ENCODE peak calls at places on chromosomes 2 and 18, in ten cellular contexts. I is HepG2; A is activated T-cell treated with anti-CD3 and anti-CD28 coated beads for 24 hours; N is left lung; U is stimulated activated CD4-positive, alpha-beta T cell treated with anti-CD3 and anti-CD28 coated beads, Interleukin-12 subunit alpha, Interleukin-12 subunit beta, amount 100 ng/mL, for 24 hours; W is colonic mucosa; L is fibroblast of lung; G is ecto neural progenitor cell; T is T-helper 2 cell; J is T-cell. V is an unnamed sample.

GRCh38 chr2:72963423-72964145 is 46.3 kb downstream of the EMX1 start:
- DNase-seq in T (no peak), A (no peak), W (no peak), N (peak), I (no peak), G (no peak), L (no peak), J (no peak), U (no peak), V (no peak)

GRCh38 chr2:55112229-55113016 is 62.2 kb upstream of the RTN4 start:
- DNase-seq in L (peak), A (no peak), J (no peak), W (peak), G (peak), I (peak), U (no peak), N (peak), T (no peak), V (no peak)

GRCh38 chr2:9895669-9896068 is 52.4 kb downstream of the TAF1B start:
- DNase-seq in N (no peak), J (no peak), T (no peak), L (no peak), A (no peak), G (no peak), U (no peak), I (peak), W (no peak), V (no peak)

GRCh38 chr2:75076088-75076487 is 117.6 kb downstream of the POLE4 start:
- DNase-seq in T (no peak), W (no peak), I (no peak), L (no peak), G (no peak), N (no peak), A (no peak), J (no peak), U (no peak), V (no peak)

GRCh38 chr2:26043862-26044736 is 10.2 kb downstream of the RAB10 start:
- DNase-seq in G (no peak), J (no peak), N (no peak), I (peak), L (peak), A (no peak), U (no peak), T (no peak), W (peak), V (peak)

GRCh38 chr2:222871291-222871690 is 10.5 kb downstream of the ACSL3 start:
- DNase-seq in T (no peak), L (no peak), U (no peak), N (no peak), W (no peak), J (no peak), G (no peak), A (no peak), I (no peak), V (no peak)

GRCh38 chr2:235802542-235802941 is 308.7 kb downstream of the AGAP1 start:
- DNase-seq in I (no peak), N (no peak), U (no peak), W (no peak), G (no peak), L (no peak), J (no peak), A (no peak), T (no peak), V (no peak)

GRCh38 chr2:59996830-59997229 is 556.6 kb downstream of the BCL11A start:
- DNase-seq in W (no peak), N (no peak), J (no peak), L (no peak), A (no peak), I (no peak), T (no peak), G (no peak), U (no peak), V (no peak)

GRCh38 chr2:226447896-226448295 is 351.7 kb downstream of the IRS1 start:
- DNase-seq in U (no peak), N (no peak), I (no peak), W (peak), A (no peak), G (no peak), L (peak), T (no peak), J (no peak), V (no peak)

GRCh38 chr2:69645026-69645425 is 1.5 kb upstream of the AAK1 start:
- DNase-seq in I (no peak), N (no peak), G (no peak), J (peak), A (no peak), W (no peak), U (no peak), L (no peak), T (no peak), V (no peak)

GRCh38 chr18:11995445-11996189 is 14.3 kb downstream of the IMPA2 start:
- DNase-seq in L (peak), I (peak), W (peak), U (peak), T (peak), J (peak), A (peak), N (peak), G (peak), V (peak)

GRCh38 chr18:79484661-79485621 is 89.2 kb downstream of the NFATC1 start:
- DNase-seq in T (no peak), G (no peak), J (no peak), A (no peak), U (no peak), I (peak), L (peak), N (peak), W (no peak), V (peak)

GRCh38 chr2:99695856-99696255 is 206.0 kb upstream of the REV1 start:
- DNase-seq in L (no peak), G (no peak), W (no peak), T (no peak), I (no peak), N (no peak), A (no peak), U (no peak), J (no peak), V (no peak)

GRCh38 chr2:67982956-67983355 is 79.8 kb downstream of the C1D start:
- DNase-seq in J (no peak), L (peak), U (no peak), W (no peak), I (no peak), G (no peak), T (no peak), N (no peak), A (no peak), V (no peak)

GRCh38 chr2:9060819-9061218 is 57.3 kb upstream of the MBOAT2 start:
- DNase-seq in N (no peak), U (no peak), A (no peak), L (peak), I (no peak), J (no peak), T (no peak), G (no peak), W (no peak), V (no peak)

GRCh38 chr2:35973737-35974132 is 381.8 kb upstream of the CRIM1 start:
- DNase-seq in L (no peak), J (no peak), I (peak), W (no peak), N (no peak), G (no peak), U (no peak), T (no peak), A (no peak), V (no peak)

GRCh38 chr18:11246466-11246865 is 97.1 kb upstream of the PIEZO2 start:
- DNase-seq in U (no peak), T (no peak), A (no peak), L (peak), W (no peak), N (no peak), I (no peak), G (no peak), J (no peak), V (peak)

GRCh38 chr2:160918909-160919503 is 241.2 kb upstream of the TANK start:
- DNase-seq in L (peak), A (no peak), G (peak), W (peak), U (peak), T (no peak), J (peak), N (peak), I (peak), V (peak)

GRCh38 chr2:241802806-241803318 is 6.1 kb upstream of the NEU4 start:
- DNase-seq in I (no peak), L (no peak), U (no peak), W (peak), J (no peak), N (no peak), G (peak), T (no peak), A (no peak), V (no peak)

GRCh38 chr2:196248467-196249104 is 77.2 kb upstream of the STK17B start:
- DNase-seq in G (no peak), J (no peak), T (no peak), U (no peak), L (peak), A (no peak), N (no peak), W (no peak), I (no peak), V (no peak)

GRCh38 chr18:24987271-24987932 is 364.6 kb downstream of the ZNF521 start:
- DNase-seq in I (no peak), L (peak), W (no peak), J (no peak), G (peak), T (no peak), U (no peak), N (no peak), A (no peak), V (peak)

GRCh38 chr2:152432206-152432653 is 97.3 kb downstream of the FMNL2 start:
- DNase-seq in T (no peak), J (no peak), L (peak), W (no peak), A (no peak), U (no peak), I (peak), G (no peak), N (no peak), V (no peak)

GRCh38 chr2:225788571-225788970 is 389.1 kb downstream of the NYAP2 start:
- DNase-seq in U (no peak), A (no peak), N (no peak), W (no peak), J (no peak), T (no peak), L (no peak), I (no peak), G (no peak), V (no peak)

GRCh38 chr2:26172189-26172865 is 561 bp upstream of the GAREM2 start:
- DNase-seq in N (no peak), G (no peak), J (no peak), T (no peak), W (no peak), A (no peak), U (no peak), L (no peak), I (no peak), V (no peak)

GRCh38 chr2:236663671-236664101 is 94.1 kb downstream of the ACKR3 start:
- DNase-seq in L (peak), G (peak), T (no peak), J (no peak), N (no peak), A (no peak), W (no peak), U (no peak), I (no peak), V (peak)

GRCh38 chr2:168160897-168161296 is 86.5 kb downstream of the STK39 start:
- DNase-seq in N (no peak), J (no peak), W (no peak), T (no peak), G (no peak), A (no peak), I (peak), L (peak), U (no peak), V (no peak)

GRCh38 chr2:73985318-73986084 is 791 bp downstream of the TET3 start:
- DNase-seq in J (peak), A (peak), W (peak), G (no peak), L (no peak), I (peak), U (peak), N (peak), T (peak), V (no peak)

GRCh38 chr2:198499539-198499938 is 695.1 kb downstream of the PLCL1 start:
- DNase-seq in W (no peak), L (peak), T (no peak), A (no peak), N (no peak), J (no peak), G (no peak), U (no peak), I (no peak), V (peak)

GRCh38 chr2:72028351-72028995 is 119.2 kb downstream of the CYP26B1 start:
- DNase-seq in W (peak), I (no peak), T (no peak), A (no peak), L (no peak), G (peak), U (no peak), N (peak), J (no peak), V (no peak)

GRCh38 chr2:227407601-227408089 is 19.9 kb upstream of the SCYGR1 start:
- DNase-seq in I (no peak), U (no peak), L (no peak), A (no peak), G (peak), W (no peak), T (no peak), N (peak), J (no peak), V (peak)

GRCh38 chr2:8617048-8617447 is 64.8 kb upstream of the ID2 start:
- DNase-seq in N (no peak), A (no peak), L (no peak), T (no peak), U (no peak), J (no peak), I (no peak), G (no peak), W (no peak), V (no peak)

GRCh38 chr2:176199902-176200301 is 11.4 kb downstream of the HOXD1 start:
- DNase-seq in G (no peak), A (no peak), W (no peak), U (no peak), J (no peak), I (no peak), N (no peak), T (no peak), L (no peak), V (no peak)

GRCh38 chr2:127771756-127772155 is 39.2 kb downstream of the WDR33 start:
- DNase-seq in G (no peak), L (peak), I (no peak), U (no peak), A (no peak), W (no peak), J (no peak), N (no peak), T (no peak), V (no peak)

GRCh38 chr18:34598136-34598635 is 111.9 kb upstream of the DTNA start:
- DNase-seq in L (peak), I (no peak), W (no peak), J (no peak), N (no peak), U (no peak), A (no peak), T (no peak), G (no peak), V (no peak)

GRCh38 chr18:79517322-79517721 is 121.6 kb downstream of the NFATC1 start:
- DNase-seq in T (no peak), J (peak), N (no peak), W (peak), A (no peak), G (peak), I (no peak), U (peak), L (no peak), V (no peak)

GRCh38 chr2:204110250-204111183 is 174.0 kb downstream of the ICOS start:
- DNase-seq in A (peak), I (no peak), G (no peak), N (no peak), L (peak), T (peak), U (peak), J (peak), W (no peak), V (no peak)